ENCODE peak calls at places on chromosomes 16 and 17, in eight cellular contexts. One of them, this sample, is unnamed.

GRCh38 chr16:8867483-8868271 is 1.1 kb downstream of the CARHSP1 start:
- DNase-seq in cardiac fibroblast: no peak
- DNase-seq in body of pancreas: peak
- DNase-seq in IMR-90: no peak
- DNase-seq in AG09309: no peak
- DNase-seq in stimulated activated CD4-positive, alpha-beta T cell treated with anti-CD3 and anti-CD28 coated beads, Interleukin-2, amount 100 ng/mL, for 48 hours: no peak
- DNase-seq in hippocampal formation: no peak
- DNase-seq in astrocyte of the cerebellum: no peak
- DNase-seq in this sample: no peak

GRCh38 chr17:36888236-36888957 is 48.9 kb upstream of the LHX1 start:
- DNase-seq in cardiac fibroblast: no peak
- DNase-seq in body of pancreas: no peak
- DNase-seq in IMR-90: no peak
- DNase-seq in AG09309: no peak
- DNase-seq in stimulated activated CD4-positive, alpha-beta T cell treated with anti-CD3 and anti-CD28 coated beads, Interleukin-2, amount 100 ng/mL, for 48 hours: no peak
- DNase-seq in hippocampal formation: no peak
- DNase-seq in astrocyte of the cerebellum: no peak
- DNase-seq in this sample: no peak

GRCh38 chr17:69967910-69968411 is 107.1 kb upstream of the KCNJ16 start:
- DNase-seq in cardiac fibroblast: peak
- DNase-seq in body of pancreas: no peak
- DNase-seq in IMR-90: peak
- DNase-seq in AG09309: peak
- DNase-seq in stimulated activated CD4-positive, alpha-beta T cell treated with anti-CD3 and anti-CD28 coated beads, Interleukin-2, amount 100 ng/mL, for 48 hours: no peak
- DNase-seq in hippocampal formation: no peak
- DNase-seq in astrocyte of the cerebellum: peak
- DNase-seq in this sample: no peak

GRCh38 chr17:13288248-13288647 is 270.4 kb upstream of the ELAC2 start:
- DNase-seq in cardiac fibroblast: no peak
- DNase-seq in body of pancreas: no peak
- DNase-seq in IMR-90: no peak
- DNase-seq in AG09309: no peak
- DNase-seq in stimulated activated CD4-positive, alpha-beta T cell treated with anti-CD3 and anti-CD28 coated beads, Interleukin-2, amount 100 ng/mL, for 48 hours: no peak
- DNase-seq in hippocampal formation: no peak
- DNase-seq in astrocyte of the cerebellum: no peak
- DNase-seq in this sample: no peak

GRCh38 chr17:20234266-20234665 is 225.1 kb downstream of the SPECC1 start:
- DNase-seq in cardiac fibroblast: no peak
- DNase-seq in body of pancreas: no peak
- DNase-seq in IMR-90: no peak
- DNase-seq in AG09309: no peak
- DNase-seq in stimulated activated CD4-positive, alpha-beta T cell treated with anti-CD3 and anti-CD28 coated beads, Interleukin-2, amount 100 ng/mL, for 48 hours: peak
- DNase-seq in hippocampal formation: no peak
- DNase-seq in astrocyte of the cerebellum: no peak
- DNase-seq in this sample: no peak

GRCh38 chr17:61967729-61968128 is 39.9 kb upstream of the INTS2 start:
- DNase-seq in cardiac fibroblast: no peak
- DNase-seq in body of pancreas: no peak
- DNase-seq in IMR-90: peak
- DNase-seq in AG09309: no peak
- DNase-seq in stimulated activated CD4-positive, alpha-beta T cell treated with anti-CD3 and anti-CD28 coated beads, Interleukin-2, amount 100 ng/mL, for 48 hours: no peak
- DNase-seq in hippocampal formation: no peak
- DNase-seq in astrocyte of the cerebellum: no peak
- DNase-seq in this sample: no peak

GRCh38 chr16:85571563-85571812 is 41.6 kb upstream of the GSE1 start:
- DNase-seq in cardiac fibroblast: no peak
- DNase-seq in body of pancreas: no peak
- DNase-seq in IMR-90: no peak
- DNase-seq in AG09309: no peak
- DNase-seq in stimulated activated CD4-positive, alpha-beta T cell treated with anti-CD3 and anti-CD28 coated beads, Interleukin-2, amount 100 ng/mL, for 48 hours: no peak
- DNase-seq in hippocampal formation: no peak
- DNase-seq in astrocyte of the cerebellum: no peak
- DNase-seq in this sample: no peak

GRCh38 chr17:39626671-39627169 is at the start of gene PPP1R1B:
- DNase-seq in cardiac fibroblast: no peak
- DNase-seq in body of pancreas: peak
- DNase-seq in IMR-90: no peak
- DNase-seq in AG09309: no peak
- DNase-seq in stimulated activated CD4-positive, alpha-beta T cell treated with anti-CD3 and anti-CD28 coated beads, Interleukin-2, amount 100 ng/mL, for 48 hours: no peak
- DNase-seq in hippocampal formation: no peak
- DNase-seq in astrocyte of the cerebellum: no peak
- DNase-seq in this sample: no peak

GRCh38 chr17:17780941-17781590 is 55.7 kb downstream of the SREBF1 start:
- DNase-seq in cardiac fibroblast: peak
- DNase-seq in body of pancreas: no peak
- DNase-seq in IMR-90: peak
- DNase-seq in AG09309: no peak
- DNase-seq in stimulated activated CD4-positive, alpha-beta T cell treated with anti-CD3 and anti-CD28 coated beads, Interleukin-2, amount 100 ng/mL, for 48 hours: no peak
- DNase-seq in hippocampal formation: no peak
- DNase-seq in astrocyte of the cerebellum: peak
- DNase-seq in this sample: peak

GRCh38 chr17:76735006-76735405 is 2.1 kb downstream of the SRSF2 start:
- DNase-seq in cardiac fibroblast: peak
- DNase-seq in body of pancreas: no peak
- DNase-seq in IMR-90: peak
- DNase-seq in AG09309: no peak
- DNase-seq in stimulated activated CD4-positive, alpha-beta T cell treated with anti-CD3 and anti-CD28 coated beads, Interleukin-2, amount 100 ng/mL, for 48 hours: no peak
- DNase-seq in hippocampal formation: no peak
- DNase-seq in astrocyte of the cerebellum: no peak
- DNase-seq in this sample: no peak

GRCh38 chr16:24815052-24815451 is 30.7 kb upstream of the SLC5A11 start:
- DNase-seq in cardiac fibroblast: no peak
- DNase-seq in body of pancreas: peak
- DNase-seq in IMR-90: no peak
- DNase-seq in AG09309: no peak
- DNase-seq in stimulated activated CD4-positive, alpha-beta T cell treated with anti-CD3 and anti-CD28 coated beads, Interleukin-2, amount 100 ng/mL, for 48 hours: no peak
- DNase-seq in hippocampal formation: no peak
- DNase-seq in astrocyte of the cerebellum: no peak
- DNase-seq in this sample: no peak

GRCh38 chr17:71926746-71927398 is 193.9 kb upstream of the SOX9 start:
- DNase-seq in cardiac fibroblast: no peak
- DNase-seq in body of pancreas: no peak
- DNase-seq in IMR-90: no peak
- DNase-seq in AG09309: no peak
- DNase-seq in stimulated activated CD4-positive, alpha-beta T cell treated with anti-CD3 and anti-CD28 coated beads, Interleukin-2, amount 100 ng/mL, for 48 hours: no peak
- DNase-seq in hippocampal formation: no peak
- DNase-seq in astrocyte of the cerebellum: no peak
- DNase-seq in this sample: no peak

GRCh38 chr16:8677481-8677880 is 3.1 kb downstream of the ABAT start:
- DNase-seq in cardiac fibroblast: no peak
- DNase-seq in body of pancreas: no peak
- DNase-seq in IMR-90: no peak
- DNase-seq in AG09309: no peak
- DNase-seq in stimulated activated CD4-positive, alpha-beta T cell treated with anti-CD3 and anti-CD28 coated beads, Interleukin-2, amount 100 ng/mL, for 48 hours: no peak
- DNase-seq in hippocampal formation: no peak
- DNase-seq in astrocyte of the cerebellum: no peak
- DNase-seq in this sample: no peak

GRCh38 chr16:3149630-3150345 is 15.0 kb downstream of the ZNF213 start:
- DNase-seq in cardiac fibroblast: peak
- DNase-seq in body of pancreas: peak
- DNase-seq in IMR-90: peak
- DNase-seq in AG09309: no peak
- DNase-seq in stimulated activated CD4-positive, alpha-beta T cell treated with anti-CD3 and anti-CD28 coated beads, Interleukin-2, amount 100 ng/mL, for 48 hours: peak
- DNase-seq in hippocampal formation: peak
- DNase-seq in astrocyte of the cerebellum: no peak
- DNase-seq in this sample: peak

GRCh38 chr17:15388356-15389046 is 47.1 kb upstream of the TEKT3 start:
- DNase-seq in cardiac fibroblast: no peak
- DNase-seq in body of pancreas: no peak
- DNase-seq in IMR-90: no peak
- DNase-seq in AG09309: no peak
- DNase-seq in stimulated activated CD4-positive, alpha-beta T cell treated with anti-CD3 and anti-CD28 coated beads, Interleukin-2, amount 100 ng/mL, for 48 hours: no peak
- DNase-seq in hippocampal formation: no peak
- DNase-seq in astrocyte of the cerebellum: no peak
- DNase-seq in this sample: no peak

GRCh38 chr17:8031261-8031661 is 7.6 kb upstream of the ALOX15B start:
- DNase-seq in cardiac fibroblast: peak
- DNase-seq in body of pancreas: no peak
- DNase-seq in IMR-90: no peak
- DNase-seq in AG09309: no peak
- DNase-seq in stimulated activated CD4-positive, alpha-beta T cell treated with anti-CD3 and anti-CD28 coated beads, Interleukin-2, amount 100 ng/mL, for 48 hours: no peak
- DNase-seq in hippocampal formation: no peak
- DNase-seq in astrocyte of the cerebellum: no peak
- DNase-seq in this sample: no peak

GRCh38 chr17:6724009-6724408 is 10.8 kb upstream of the SLC13A5 start:
- DNase-seq in cardiac fibroblast: no peak
- DNase-seq in body of pancreas: no peak
- DNase-seq in IMR-90: no peak
- DNase-seq in AG09309: no peak
- DNase-seq in stimulated activated CD4-positive, alpha-beta T cell treated with anti-CD3 and anti-CD28 coated beads, Interleukin-2, amount 100 ng/mL, for 48 hours: no peak
- DNase-seq in hippocampal formation: no peak
- DNase-seq in astrocyte of the cerebellum: no peak
- DNase-seq in this sample: no peak

GRCh38 chr17:31148205-31148604 is 53.4 kb downstream of the NF1 start:
- DNase-seq in cardiac fibroblast: peak
- DNase-seq in body of pancreas: no peak
- DNase-seq in IMR-90: peak
- DNase-seq in AG09309: no peak
- DNase-seq in stimulated activated CD4-positive, alpha-beta T cell treated with anti-CD3 and anti-CD28 coated beads, Interleukin-2, amount 100 ng/mL, for 48 hours: no peak
- DNase-seq in hippocampal formation: no peak
- DNase-seq in astrocyte of the cerebellum: no peak
- DNase-seq in this sample: no peak

GRCh38 chr17:48066656-48067055 is 18.5 kb downstream of the NFE2L1 start:
- DNase-seq in cardiac fibroblast: no peak
- DNase-seq in body of pancreas: no peak
- DNase-seq in IMR-90: no peak
- DNase-seq in AG09309: no peak
- DNase-seq in stimulated activated CD4-positive, alpha-beta T cell treated with anti-CD3 and anti-CD28 coated beads, Interleukin-2, amount 100 ng/mL, for 48 hours: no peak
- DNase-seq in hippocampal formation: no peak
- DNase-seq in astrocyte of the cerebellum: no peak
- DNase-seq in this sample: no peak